ENCODE peak calls at places on chromosome 9, in ten cellular contexts. V is CD8-positive, alpha-beta memory T cell; B is tibial nerve; J is spleen; Z is upper lobe of right lung; T is HCT116; W is heart right ventricle; K is right lobe of liver; M is fibroblast of lung; E is AG04450. A is an unnamed sample. For H3K9me3, the result is how much of the 10 kb centered on the place peaks cover.

GRCh38 chr9:15246688-15247087 is 60.3 kb downstream of the TTC39B start:
- DNase-seq in V (no peak), J (no peak), Z (no peak), B (no peak), E (no peak), W (no peak), M (no peak), K (no peak), T (peak), A (no peak)

GRCh38 chr9:81125446-81126092 is 563.8 kb downstream of the TLE1 start:
- DNase-seq in Z (no peak), B (no peak), T (no peak), E (no peak), K (no peak), J (no peak), M (no peak), V (no peak), W (no peak), A (no peak)

GRCh38 chr9:36597412-36598178 is 24.9 kb downstream of the MELK start:
- DNase-seq in K (no peak), V (no peak), W (no peak), M (peak), T (peak), J (no peak), Z (no peak), B (no peak), E (no peak), A (no peak)

GRCh38 chr9:35350212-35350611 is 139.7 kb upstream of the RUSC2 start:
- DNase-seq in W (no peak), M (no peak), E (no peak), Z (no peak), T (no peak), B (no peak), K (no peak), V (no peak), J (no peak), A (no peak)

GRCh38 chr9:70971698-70972097 is 149.7 kb downstream of the TRPM3 start:
- DNase-seq in M (no peak), V (no peak), T (no peak), E (no peak), Z (no peak), K (no peak), J (no peak), W (no peak), B (no peak), A (no peak)

GRCh38 chr9:111431684-111432083 is 52.5 kb downstream of the ECPAS start:
- DNase-seq in E (no peak), B (no peak), Z (no peak), M (peak), W (no peak), V (no peak), K (no peak), T (no peak), J (no peak), A (no peak)

GRCh38 chr9:111914749-111915424 is 18.3 kb downstream of the UGCG start:
- DNase-seq in K (no peak), E (no peak), W (no peak), J (no peak), T (no peak), Z (no peak), B (no peak), M (peak), V (no peak), A (no peak)

GRCh38 chr9:72465602-72466001 is 55.8 kb upstream of the TMC1 start:
- DNase-seq in E (no peak), J (no peak), K (no peak), M (no peak), Z (no peak), W (no peak), T (no peak), V (no peak), B (no peak), A (no peak)

GRCh38 chr9:114093761-114094505 is 5.2 kb downstream of the KIF12 start:
- DNase-seq in B (no peak), V (no peak), J (peak), W (no peak), T (no peak), K (peak), Z (peak), M (no peak), E (no peak), A (no peak)

GRCh38 chr9:131545786-131546335 is 538 bp downstream of the PRRT1B start:
- DNase-seq in W (no peak), M (no peak), T (no peak), J (no peak), B (no peak), E (no peak), Z (no peak), V (no peak), K (no peak), A (no peak)

GRCh38 chr9:447230-448025 is 232.8 kb downstream of the DOCK8 start:
- DNase-seq in E (no peak), W (no peak), T (peak), K (no peak), M (no peak), B (no peak), V (peak), Z (no peak), J (no peak), A (no peak)

GRCh38 chr9:125683486-125683885 is 23.5 kb downstream of the MAPKAP1 start:
- DNase-seq in T (no peak), Z (no peak), K (no peak), V (no peak), J (no peak), B (no peak), E (no peak), M (peak), W (no peak), A (no peak)

GRCh38 chr9:131006601-131007000 is 2.4 kb upstream of the LAMC3 start:
- DNase-seq in K (no peak), E (no peak), J (no peak), M (no peak), B (no peak), Z (no peak), T (no peak), W (no peak), V (no peak), A (no peak)

GRCh38 chr9:72485821-72486605 is 35.4 kb upstream of the TMC1 start:
- DNase-seq in Z (no peak), B (no peak), J (no peak), K (no peak), E (no peak), T (no peak), M (peak), V (no peak), W (no peak), A (no peak)

GRCh38 chr9:128005938-128006337 is 25.1 kb upstream of the EEIG1 start:
- DNase-seq in B (no peak), E (no peak), W (peak), M (no peak), T (no peak), K (peak), V (no peak), Z (no peak), J (peak), A (peak)

GRCh38 chr9:81002242-81002641 is 687.1 kb downstream of the TLE1 start:
- DNase-seq in Z (no peak), M (no peak), W (no peak), J (no peak), V (no peak), T (peak), K (no peak), B (no peak), E (no peak), A (no peak)

GRCh38 chr9:92686954-92687353 is 17.0 kb upstream of the IPPK start:
- DNase-seq in J (no peak), T (no peak), W (no peak), Z (no peak), K (no peak), M (no peak), E (no peak), V (no peak), B (no peak), A (no peak)

DNA sequence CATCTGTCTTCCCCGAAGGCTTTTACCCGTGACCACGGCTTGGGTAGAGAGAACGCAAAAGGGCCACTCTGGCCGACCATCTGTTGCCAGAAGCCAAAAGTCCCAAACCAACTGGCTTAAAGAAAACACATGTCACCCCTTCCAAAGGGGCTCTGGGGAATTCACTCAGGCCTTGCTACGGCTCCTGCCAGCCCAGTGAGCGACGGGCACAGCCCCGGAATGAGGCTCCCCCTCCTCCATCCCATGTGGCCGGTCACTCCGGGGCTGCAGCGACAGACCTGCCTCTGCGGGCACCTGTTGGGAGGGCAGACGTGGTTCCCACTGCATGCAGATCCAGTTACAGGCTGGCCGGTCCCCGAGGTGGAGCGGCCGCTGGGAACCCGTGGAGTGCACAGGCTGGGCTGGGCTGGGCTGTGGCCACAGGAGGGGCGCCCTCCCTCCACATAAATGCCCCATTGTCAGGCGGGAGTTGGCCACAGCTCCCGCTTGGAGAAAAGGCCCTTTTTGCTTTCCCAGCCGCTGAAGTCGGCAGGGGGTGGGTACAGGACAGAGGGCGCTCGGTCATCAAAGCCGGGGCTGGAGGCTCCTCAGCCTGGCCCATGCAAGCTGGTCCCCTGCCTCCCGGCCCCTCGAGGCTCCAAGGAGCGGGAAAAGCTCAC is 19.9 kb downstream of the NOTCH1 start:
- DNase-seq in Z (peak), E (no peak), J (no peak), W (peak), B (no peak), M (no peak), K (no peak), V (no peak), T (no peak), A (peak)
- H3K4me3 ChIP-seq in Z (no peak), E (no peak), J (no peak), W (peak), B (no peak), M (no peak), K (no peak), V (no peak), T (no peak), A (no peak)

DNA sequence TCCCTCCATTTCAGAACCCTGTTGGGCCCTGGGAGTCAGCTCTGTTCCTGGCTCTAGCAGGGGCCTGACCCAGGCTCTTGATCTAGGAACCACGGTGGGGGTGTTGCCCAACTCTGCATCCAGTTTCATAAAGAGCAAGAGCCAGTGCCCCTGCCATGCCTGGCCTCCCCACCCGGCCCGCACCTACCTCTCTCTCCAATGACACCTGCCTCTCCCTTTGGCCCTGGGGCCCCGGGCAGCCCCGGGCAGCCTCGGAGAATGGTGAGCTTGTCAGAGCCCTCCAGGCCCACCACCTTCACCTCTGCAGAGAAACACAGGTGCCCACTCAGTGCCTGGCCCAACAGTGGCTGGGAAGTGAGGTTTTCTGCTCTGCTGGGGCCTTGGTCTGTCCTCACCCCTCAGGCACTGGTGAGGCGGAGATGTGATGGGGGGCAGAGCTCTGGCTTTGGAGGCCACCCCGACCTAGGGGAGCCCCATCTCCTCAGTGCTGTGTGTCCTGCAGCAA is 1.5 kb downstream of the FCN1 start:
- DNase-seq in V (no peak), W (no peak), K (peak), E (no peak), J (peak), B (no peak), Z (peak), M (no peak), T (no peak), A (no peak)
- H3K27ac ChIP-seq in V (no peak), W (no peak), K (no peak), E (no peak), J (no peak), B (no peak), Z (no peak), M (no peak), T (no peak), A (peak)

DNA sequence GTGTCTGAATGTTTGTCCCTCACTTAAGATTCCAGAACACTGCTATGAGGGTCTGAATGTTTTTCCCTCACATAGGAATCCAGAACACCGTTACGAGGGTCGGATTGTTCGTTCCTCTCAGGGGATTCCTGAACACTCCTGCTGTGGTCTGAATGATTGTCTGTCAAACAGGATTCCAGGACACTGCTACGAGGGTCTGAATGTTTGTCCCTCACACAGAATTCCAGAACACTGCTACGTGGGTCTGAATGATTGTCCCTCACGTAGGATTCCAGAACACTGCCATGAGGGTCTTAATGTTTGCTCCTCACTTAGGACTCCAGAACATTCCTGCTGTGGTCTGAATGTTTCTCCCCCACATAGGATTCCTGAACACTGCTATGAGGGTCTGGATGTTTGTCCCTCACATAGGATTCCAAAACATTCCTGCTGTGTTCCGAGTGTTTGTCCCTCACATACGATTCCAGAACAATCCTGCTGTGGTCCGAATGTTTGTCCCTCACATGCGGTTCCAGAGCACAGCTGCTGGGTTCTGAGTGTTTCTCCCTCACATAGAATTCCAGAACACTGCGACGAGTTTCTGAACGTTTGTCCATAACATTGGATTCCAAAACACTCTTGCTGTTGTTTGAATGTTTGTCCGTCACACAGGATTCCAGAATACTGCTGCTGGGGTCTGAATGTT is 199.5 kb downstream of the FOXD4L6 start:
- DNase-seq in T (no peak), K (no peak), E (no peak), V (no peak), J (no peak), M (no peak), Z (no peak), B (no peak), W (no peak), A (no peak)
- H3K9me3 ChIP-seq in T (under half), K (under half), E (under half), V (under half), J (half or more), M (under half), Z (half or more), B (half or more), W (under half), A (half or more)

DNA sequence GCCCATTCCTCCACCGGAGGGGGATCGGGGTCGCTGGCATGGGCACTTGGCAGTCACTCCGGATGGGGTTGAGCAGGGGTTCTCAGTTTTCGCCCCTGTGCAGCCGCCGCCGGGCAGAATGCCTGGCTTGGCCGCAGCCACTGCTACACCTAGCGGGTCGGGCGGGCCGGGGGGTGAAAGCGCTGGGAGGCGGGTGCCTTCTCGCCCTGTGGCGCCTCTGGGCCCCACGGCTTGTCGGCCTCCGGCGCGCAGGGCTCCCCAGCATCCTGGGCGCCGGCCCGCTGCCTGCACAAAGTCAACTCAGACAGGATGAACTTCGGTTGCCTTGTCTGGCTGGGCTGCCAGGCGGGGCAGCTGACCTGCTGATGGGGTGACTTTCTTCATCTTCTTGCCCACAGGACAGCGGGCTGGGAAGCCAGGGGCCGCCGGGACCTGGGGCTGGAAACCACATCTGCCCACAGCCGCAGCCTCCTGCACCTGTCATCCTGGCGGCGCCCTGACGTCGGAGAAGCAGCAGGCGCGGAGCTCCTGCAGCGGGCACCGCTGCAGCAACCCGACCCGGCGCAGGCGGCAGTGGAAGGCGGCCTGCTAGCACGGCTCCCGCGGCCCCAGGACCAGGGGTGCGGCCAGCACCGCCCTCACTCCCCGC is 1.2 kb upstream of the ANKRD18A start:
- DNase-seq in W (peak), M (no peak), Z (peak), T (no peak), V (peak), B (no peak), K (peak), J (peak), E (no peak), A (peak)
- H3K4me3 ChIP-seq in W (peak), M (no peak), Z (peak), T (peak), V (peak), B (peak), K (peak), J (peak), E (no peak), A (peak)

GRCh38 chr9:136629001-136629878 is 33.5 kb upstream of the EGFL7 start:
- DNase-seq in E (no peak), T (no peak), M (no peak), B (no peak), V (no peak), W (no peak), Z (no peak), J (peak), K (peak), A (peak)

GRCh38 chr9:136629879-136630661 is 32.6 kb upstream of the EGFL7 start:
- DNase-seq in B (no peak), M (peak), J (peak), W (peak), K (peak), E (no peak), Z (peak), V (peak), T (no peak), A (peak)

GRCh38 chr9:136628287-136628686 is 34.4 kb upstream of the EGFL7 start:
- DNase-seq in T (no peak), W (no peak), K (peak), V (no peak), M (no peak), E (no peak), J (no peak), Z (no peak), B (no peak), A (no peak)

GRCh38 chr9:136631038-136632000 is 31.4 kb upstream of the EGFL7 start:
- DNase-seq in B (peak), K (peak), Z (peak), E (peak), V (peak), J (peak), W (peak), M (peak), T (peak), A (peak)

GRCh38 chr9:136630662-136630992 is 32.1 kb upstream of the EGFL7 start:
- DNase-seq in M (no peak), V (no peak), J (no peak), T (no peak), B (no peak), K (no peak), E (no peak), W (no peak), Z (no peak), A (no peak)
- H3K27ac ChIP-seq in M (no peak), V (no peak), J (no peak), T (no peak), B (no peak), K (no peak), E (no peak), W (no peak), Z (no peak), A (no peak)

GRCh38 chr9:95518026-95518425 is 1.3 kb upstream of the PTCH1 start:
- DNase-seq in K (no peak), J (no peak), Z (no peak), T (no peak), W (no peak), B (no peak), E (no peak), M (no peak), V (no peak), A (no peak)

GRCh38 chr9:95516736-95517558 is at the start of gene PTCH1:
- DNase-seq in Z (peak), B (peak), T (no peak), W (peak), M (peak), V (peak), K (no peak), E (no peak), J (no peak), A (no peak)

GRCh38 chr9:95517559-95517933 is 775 bp upstream of the PTCH1 start:
- DNase-seq in M (no peak), K (no peak), E (no peak), W (no peak), Z (no peak), B (no peak), T (no peak), J (no peak), V (no peak), A (no peak)

GRCh38 chr9:95521699-95522098 is 4.9 kb upstream of the PTCH1 start:
- DNase-seq in E (no peak), Z (no peak), V (no peak), T (no peak), J (no peak), B (no peak), M (no peak), K (no peak), W (no peak), A (no peak)

GRCh38 chr9:95522871-95523370 is 6.2 kb upstream of the PTCH1 start:
- DNase-seq in K (no peak), Z (no peak), B (no peak), E (no peak), T (no peak), W (no peak), V (no peak), M (no peak), J (no peak), A (no peak)
- H3K9me3 ChIP-seq in K (under half), Z (under half), B (under half), E (under half), T (under half), W (under half), V (under half), M (under half), J (under half), A (under half)